ENCODE peak calls at places on chromosomes 6 and 20, in four cellular contexts. N, Y, Q and B are unnamed samples.

GRCh38 chr6:138339024-138339423 is 38.7 kb upstream of the SMIM28 start:
- DNase-seq in N (no peak), Y (no peak), Q (no peak), B (no peak)

GRCh38 chr6:155448823-155449789 is 6.5 kb downstream of the NOX3 start:
- DNase-seq in N (peak), Y (no peak), Q (no peak), B (no peak)

GRCh38 chr6:137866200-137866913 is 702 bp upstream of the TNFAIP3 start:
- DNase-seq in N (no peak), Y (peak), Q (no peak), B (peak)

GRCh38 chr6:6581014-6581413 is 7.5 kb upstream of the LY86 start:
- DNase-seq in N (no peak), Y (no peak), Q (no peak), B (no peak)

GRCh38 chr6:70700922-70701876 is 33.5 kb downstream of the SMAP1 start:
- DNase-seq in N (no peak), Y (no peak), Q (no peak), B (no peak)

GRCh38 chr6:117919775-117920492 is 12.9 kb downstream of the SLC35F1 start:
- DNase-seq in N (peak), Y (peak), Q (no peak), B (no peak)

GRCh38 chr6:44297063-44298038 is 15.8 kb downstream of the AARS2 start:
- DNase-seq in N (peak), Y (peak), Q (no peak), B (peak)

GRCh38 chr6:165245287-165245686 is 64.1 kb downstream of the C6orf118 start:
- DNase-seq in N (peak), Y (no peak), Q (no peak), B (no peak)

GRCh38 chr6:146544783-146545182 is 1.1 kb downstream of the RAB32 start:
- DNase-seq in N (peak), Y (no peak), Q (no peak), B (no peak)

GRCh38 chr6:34152806-34153565 is 7.1 kb upstream of the GRM4 start:
- DNase-seq in N (no peak), Y (no peak), Q (no peak), B (no peak)

GRCh38 chr20:46128310-46129151 is 10.4 kb downstream of the CD40 start:
- DNase-seq in N (peak), Y (peak), Q (no peak), B (no peak)

GRCh38 chr6:146578054-146578453 is 20.7 kb upstream of the ADGB start:
- DNase-seq in N (peak), Y (no peak), Q (no peak), B (no peak)

GRCh38 chr6:72424476-72424875 is 197.4 kb upstream of the KCNQ5 start:
- DNase-seq in N (no peak), Y (no peak), Q (no peak), B (no peak)

GRCh38 chr6:122049341-122049740 is 350.1 kb upstream of the HSF2 start:
- DNase-seq in N (peak), Y (no peak), Q (no peak), B (peak)

GRCh38 chr20:22288957-22289356 is 295.4 kb downstream of the FOXA2 start:
- DNase-seq in N (no peak), Y (no peak), Q (no peak), B (peak)

GRCh38 chr6:36095497-36096391 is 34.6 kb upstream of the MAPK13 start:
- DNase-seq in N (no peak), Y (no peak), Q (no peak), B (no peak)

GRCh38 chr20:41380551-41381262 is 14.1 kb upstream of the EMILIN3 start:
- DNase-seq in N (no peak), Y (no peak), Q (no peak), B (no peak)

GRCh38 chr6:153208706-153209105 is 77.6 kb upstream of the RGS17 start:
- DNase-seq in N (no peak), Y (no peak), Q (no peak), B (no peak)

GRCh38 chr20:362271-363254 is 15.7 kb downstream of the NRSN2 start:
- DNase-seq in N (peak), Y (no peak), Q (no peak), B (peak)

GRCh38 chr6:87066449-87067288 is 28.2 kb downstream of the CGA start:
- DNase-seq in N (peak), Y (peak), Q (no peak), B (peak)

GRCh38 chr6:106417572-106418147 is 57.1 kb downstream of the CRYBG1 start:
- DNase-seq in N (no peak), Y (no peak), Q (no peak), B (no peak)

GRCh38 chr20:4956200-4956810 is 45.0 kb downstream of the SLC23A2 start:
- DNase-seq in N (peak), Y (peak), Q (no peak), B (peak)

GRCh38 chr20:49794336-49795124 is 18.1 kb upstream of the SLC9A8 start:
- DNase-seq in N (no peak), Y (no peak), Q (no peak), B (peak)

GRCh38 chr20:38278763-38279162 is 18.2 kb upstream of the KIAA1755 start:
- DNase-seq in N (peak), Y (no peak), Q (no peak), B (no peak)

GRCh38 chr6:156703719-156704118 is 73.5 kb upstream of the ARID1B start:
- DNase-seq in N (no peak), Y (no peak), Q (no peak), B (no peak)

GRCh38 chr20:54256202-54256601 is 48.3 kb downstream of the PFDN4 start:
- DNase-seq in N (no peak), Y (no peak), Q (no peak), B (no peak)

GRCh38 chr6:32182617-32183016 is 1.4 kb downstream of the AGER start:
- DNase-seq in N (no peak), Y (no peak), Q (no peak), B (no peak)

GRCh38 chr6:28337103-28337520 is 1.2 kb upstream of the ZSCAN31 start:
- DNase-seq in N (peak), Y (no peak), Q (no peak), B (no peak)

GRCh38 chr6:28336284-28337024 is 506 bp upstream of the ZSCAN31 start:
- DNase-seq in N (peak), Y (no peak), Q (no peak), B (no peak)

GRCh38 chr6:28335040-28335563 is 846 bp downstream of the ZSCAN31 start:
- DNase-seq in N (no peak), Y (no peak), Q (no peak), B (no peak)

GRCh38 chr6:28334272-28335039 is 1.5 kb downstream of the ZSCAN31 start:
- DNase-seq in N (no peak), Y (no peak), Q (no peak), B (no peak)

DNA sequence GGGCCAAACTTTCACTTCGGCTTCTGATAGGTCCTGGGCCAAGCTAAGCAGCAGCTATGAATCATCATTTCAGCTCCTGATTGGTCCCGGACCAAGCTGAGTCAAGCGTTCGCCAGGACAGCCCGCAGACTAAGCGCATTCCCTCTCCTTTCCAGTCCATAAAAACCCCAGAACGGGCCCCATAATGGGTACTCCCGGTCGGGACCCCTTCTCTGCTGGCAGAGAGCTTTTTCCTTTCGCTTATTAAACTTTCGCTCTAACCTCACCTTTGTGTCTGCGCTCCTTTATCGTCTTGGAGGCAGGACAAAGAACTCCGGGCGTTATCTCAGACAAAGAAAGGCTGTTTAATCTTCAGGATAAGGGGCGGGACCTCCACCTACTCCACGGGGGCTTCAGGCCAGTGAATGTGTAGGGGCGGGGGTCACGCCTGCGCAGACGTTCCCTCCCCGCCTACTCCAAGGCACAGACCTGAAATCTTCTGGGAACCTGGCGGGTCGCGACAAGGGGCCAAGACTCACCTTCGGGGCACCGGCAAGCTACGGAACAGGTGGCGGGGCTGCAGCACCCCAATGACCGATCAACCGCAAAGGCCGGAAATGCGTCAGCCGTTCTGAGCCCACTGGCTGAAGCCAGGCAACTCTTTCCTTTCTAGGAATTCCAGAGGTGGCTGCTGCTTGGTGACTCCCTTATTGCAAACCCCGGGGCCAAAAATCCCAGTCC is at the start of gene ZSCAN31:
- DNase-seq in N (peak), Y (peak), Q (peak), B (peak)
- H2BK12ac ChIP-seq in N (no peak), Y (no peak), Q (peak), B (no peak)

DNA sequence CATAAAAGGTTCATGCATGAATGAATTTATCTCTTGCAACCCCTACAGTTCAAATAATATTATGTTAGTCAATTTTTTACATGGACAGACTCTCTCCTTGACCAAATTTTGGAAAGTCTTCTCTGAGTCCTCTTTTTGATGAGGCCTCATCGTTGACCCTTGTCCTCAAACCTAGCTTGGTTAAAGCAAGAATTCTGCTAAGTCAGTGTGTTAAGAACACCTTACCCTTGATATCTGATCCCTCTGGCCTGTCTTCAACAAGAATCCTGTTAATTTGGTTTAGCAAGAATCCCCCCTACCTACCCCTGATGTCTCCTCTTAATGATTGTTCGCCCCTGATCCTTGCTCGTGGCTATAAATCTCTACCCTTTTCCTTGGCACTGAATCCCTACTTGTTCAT is 301.4 kb downstream of the LAMA2 start:
- DNase-seq in N (no peak), Y (no peak), Q (no peak), B (no peak)
- H3K4ac ChIP-seq in N (peak), Y (no peak), Q (no peak), B (no peak)

GRCh38 chr6:107740496-107741190 is 83.5 kb downstream of the SCML4 start:
- DNase-seq in N (no peak), Y (no peak), Q (no peak), B (no peak)
- H3K4me3 ChIP-seq in N (peak), Y (no peak), Q (no peak), B (no peak)

DNA sequence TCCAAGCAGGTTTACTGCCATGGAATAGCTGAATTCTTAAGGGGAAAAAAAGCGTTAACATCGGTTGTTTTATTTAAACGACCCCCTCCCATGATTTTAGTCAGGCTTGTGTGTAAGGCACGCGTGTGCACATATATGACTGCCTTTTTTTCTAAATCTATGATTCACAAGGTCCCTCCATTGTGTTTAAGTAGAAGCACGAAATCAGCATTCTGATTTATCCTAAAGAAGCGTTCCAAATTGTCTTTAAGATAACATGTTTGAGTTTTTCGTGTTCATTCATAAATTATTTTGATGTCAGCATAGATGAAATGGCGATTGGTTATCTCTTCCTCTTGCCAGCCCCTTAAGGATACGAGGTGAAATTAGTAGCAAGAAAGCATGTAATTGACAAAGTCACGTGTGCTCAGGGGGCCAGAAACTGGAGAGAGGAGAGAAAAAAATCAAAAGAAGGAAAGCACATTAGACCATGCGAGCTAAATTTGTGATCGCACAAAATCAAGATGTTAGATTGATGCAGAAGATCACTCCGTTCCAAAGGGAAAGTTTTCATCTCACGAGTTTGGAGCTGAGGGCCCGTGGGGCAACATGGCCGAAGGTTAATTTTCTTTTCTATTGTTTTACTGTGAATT is at the start of gene LIN28B:
- DNase-seq in N (peak), Y (no peak), Q (no peak), B (no peak)
- H2BK12ac ChIP-seq in N (no peak), Y (no peak), Q (peak), B (peak)

GRCh38 chr6:170583736-170584180 is 679 bp downstream of the PDCD2 start:
- DNase-seq in N (no peak), Y (peak), Q (no peak), B (peak)
- H3K4ac ChIP-seq in N (peak), Y (no peak), Q (no peak), B (peak)

GRCh38 chr6:46302176-46302575 is 131.4 kb upstream of the ENPP5 start:
- DNase-seq in N (no peak), Y (no peak), Q (no peak), B (no peak)

GRCh38 chr6:46302816-46303215 is 132.0 kb upstream of the ENPP5 start:
- DNase-seq in N (no peak), Y (no peak), Q (no peak), B (no peak)

GRCh38 chr6:46296586-46296985 is 125.8 kb upstream of the ENPP5 start:
- DNase-seq in N (no peak), Y (no peak), Q (no peak), B (peak)

GRCh38 chr6:46293641-46294316 is 123.0 kb upstream of the ENPP5 start:
- DNase-seq in N (no peak), Y (no peak), Q (no peak), B (no peak)

DNA sequence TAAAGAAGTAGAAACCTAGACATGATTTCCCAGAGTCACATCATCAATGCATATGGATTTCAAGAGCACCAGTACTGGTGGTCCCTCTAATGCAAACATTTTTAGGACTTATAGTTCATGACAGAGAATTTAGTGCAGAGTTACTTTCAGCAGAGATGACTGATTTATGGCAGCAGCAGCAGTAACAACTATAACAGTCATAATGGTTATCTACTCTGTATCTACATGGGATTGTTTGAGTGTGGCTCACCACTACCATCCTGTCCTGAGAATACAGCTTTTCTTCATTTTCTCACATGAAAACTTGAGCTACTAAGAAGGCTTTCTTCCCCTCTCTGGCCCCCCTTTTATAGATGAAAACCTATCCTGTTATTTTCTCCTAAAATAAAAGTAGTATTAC is 128.5 kb upstream of the ENPP5 start:
- DNase-seq in N (no peak), Y (no peak), Q (no peak), B (no peak)
- H3K4me3 ChIP-seq in N (no peak), Y (no peak), Q (no peak), B (no peak)